ENCODE peak calls at places on chromosomes 11 and 22, in six cellular contexts. One of them, this sample, is unnamed.

GRCh38 chr22:28857288-28857687 is 26.1 kb upstream of the ZNRF3 start:
- DNase-seq in left lung: no peak
- DNase-seq in HT1080: no peak
- DNase-seq in stimulated activated naive CD4-positive, alpha-beta T cell: no peak
- DNase-seq in GOT3: no peak
- DNase-seq in H9: no peak
- DNase-seq in this sample: no peak

GRCh38 chr11:23991140-23991539 is 505.7 kb upstream of the LUZP2 start:
- DNase-seq in GOT3: no peak
- DNase-seq in left lung: no peak
- DNase-seq in H9: no peak
- DNase-seq in stimulated activated naive CD4-positive, alpha-beta T cell: no peak
- DNase-seq in HT1080: no peak
- DNase-seq in this sample: no peak

GRCh38 chr11:97454988-97455387 is 1065.2 kb downstream of the JRKL start:
- DNase-seq in GOT3: no peak
- DNase-seq in stimulated activated naive CD4-positive, alpha-beta T cell: no peak
- DNase-seq in HT1080: no peak
- DNase-seq in left lung: no peak
- DNase-seq in H9: no peak
- DNase-seq in this sample: no peak

GRCh38 chr11:45022294-45023064 is 71.8 kb upstream of the TP53I11 start:
- DNase-seq in HT1080: no peak
- DNase-seq in left lung: no peak
- DNase-seq in GOT3: peak; percentile 8
- DNase-seq in stimulated activated naive CD4-positive, alpha-beta T cell: no peak
- DNase-seq in H9: no peak
- DNase-seq in this sample: no peak

GRCh38 chr11:7251487-7251835 is 243 bp upstream of the SYT9 start:
- DNase-seq in GOT3: no peak
- DNase-seq in HT1080: no peak
- DNase-seq in stimulated activated naive CD4-positive, alpha-beta T cell: no peak
- DNase-seq in left lung: no peak
- DNase-seq in H9: no peak
- DNase-seq in this sample: no peak

GRCh38 chr22:45237065-45237990 is 3.4 kb downstream of the KIAA0930 start:
- DNase-seq in HT1080: no peak
- DNase-seq in GOT3: no peak
- DNase-seq in H9: no peak
- DNase-seq in left lung: no peak
- DNase-seq in stimulated activated naive CD4-positive, alpha-beta T cell: no peak
- DNase-seq in this sample: no peak

GRCh38 chr11:45457649-45458048 is 171.5 kb upstream of the SYT13 start:
- DNase-seq in GOT3: peak; percentile 30
- DNase-seq in HT1080: peak; percentile 68
- DNase-seq in H9: no peak
- DNase-seq in stimulated activated naive CD4-positive, alpha-beta T cell: no peak
- DNase-seq in left lung: peak; percentile 43
- DNase-seq in this sample: no peak

GRCh38 chr11:8090756-8091155 is 9.7 kb downstream of the TUB start:
- DNase-seq in HT1080: no peak
- DNase-seq in left lung: peak; percentile 19
- DNase-seq in GOT3: no peak
- DNase-seq in stimulated activated naive CD4-positive, alpha-beta T cell: no peak
- DNase-seq in H9: peak; percentile 80
- DNase-seq in this sample: no peak

GRCh38 chr22:19990609-19991394 is 25.8 kb downstream of the ARVCF start:
- DNase-seq in stimulated activated naive CD4-positive, alpha-beta T cell: no peak
- DNase-seq in HT1080: no peak
- DNase-seq in GOT3: no peak
- DNase-seq in H9: no peak
- DNase-seq in left lung: no peak
- DNase-seq in this sample: no peak

This sample was measured in CD4-positive, alpha-beta memory T cell.